ENCODE peak calls at places on chromosomes 2 and 18, in seven cellular contexts. S is nephron progenitor cell; B is stimulated activated CD4-positive, alpha-beta T cell treated with anti-CD3 and anti-CD28 coated beads, Interleukin-1b, Interleukin-23, amount 100 ng/mL, for 4 hours; A is posterior cingulate gyrus; O is WERI-Rb-1; G is type B pancreatic cell; I is activated CD4-positive, alpha-beta T cell treated with anti-CD3 and anti-CD28 coated beads for 4 hours. M is an unnamed sample.

GRCh38 chr2:239953418-239954061 is 71.6 kb downstream of the NDUFA10 start:
- DNase-seq in S (no peak), B (no peak), A (peak; percentile 33), O (peak; percentile 21), G (no peak), I (no peak), M (no peak)

GRCh38 chr2:117935436-117935835 is 78.4 kb downstream of the CCDC93 start:
- DNase-seq in S (no peak), B (no peak), A (no peak), O (peak; percentile 77), G (no peak), I (no peak), M (no peak)

GRCh38 chr2:67565761-67566160 is 168.6 kb downstream of the ETAA1 start:
- DNase-seq in S (no peak), B (no peak), A (no peak), O (no peak), G (no peak), I (no peak), M (no peak)

GRCh38 chr2:68043719-68044498 is 18.9 kb downstream of the C1D start:
- DNase-seq in S (no peak), B (no peak), A (no peak), O (no peak), G (no peak), I (no peak), M (no peak)

GRCh38 chr2:109345653-109346165 is 216.7 kb downstream of the SH3RF3 start:
- DNase-seq in S (no peak), B (no peak), A (no peak), O (no peak), G (no peak), I (no peak), M (no peak)

GRCh38 chr18:2903006-2903405 is 56.2 kb downstream of the EMILIN2 start:
- DNase-seq in S (no peak), B (no peak), A (no peak), O (no peak), G (no peak), I (no peak), M (no peak)

GRCh38 chr18:57698571-57699276 is 77.1 kb upstream of the NARS1 start:
- DNase-seq in S (no peak), B (no peak), A (no peak), O (no peak), G (no peak), I (no peak), M (no peak)

GRCh38 chr18:75293591-75293990 is 83.0 kb downstream of the TSHZ1 start:
- DNase-seq in S (no peak), B (no peak), A (no peak), O (no peak), G (no peak), I (no peak), M (no peak)

GRCh38 chr2:131156452-131157149 is 51.5 kb downstream of the PLEKHB2 start:
- DNase-seq in S (peak; percentile 16), B (no peak), A (no peak), O (no peak), G (no peak), I (peak; percentile 2), M (peak; percentile 50)

GRCh38 chr2:206535587-206535986 is 92.3 kb downstream of the ADAM23 start:
- DNase-seq in S (no peak), B (no peak), A (no peak), O (no peak), G (no peak), I (no peak), M (no peak)

GRCh38 chr2:212595036-212595654 is 56.5 kb upstream of the ERBB4 start:
- DNase-seq in S (no peak), B (no peak), A (no peak), O (no peak), G (no peak), I (no peak), M (no peak)

GRCh38 chr2:13669607-13670006 is 952.9 kb downstream of the TRIB2 start:
- DNase-seq in S (no peak), B (no peak), A (no peak), O (no peak), G (no peak), I (no peak), M (no peak)

GRCh38 chr18:35463050-35463449 is 34.7 kb downstream of the INO80C start:
- DNase-seq in S (no peak), B (no peak), A (no peak), O (no peak), G (no peak), I (no peak), M (no peak)

GRCh38 chr2:26039603-26040367 is 5.9 kb downstream of the RAB10 start:
- DNase-seq in S (no peak), B (no peak), A (no peak), O (no peak), G (no peak), I (no peak), M (no peak)

GRCh38 chr18:71027531-71027930 is 738.7 kb downstream of the SOCS6 start:
- DNase-seq in S (no peak), B (no peak), A (no peak), O (no peak), G (no peak), I (no peak), M (no peak)

GRCh38 chr18:250685-251084 is 17.2 kb downstream of the THOC1 start:
- DNase-seq in S (no peak), B (no peak), A (no peak), O (peak; percentile 31), G (no peak), I (no peak), M (no peak)

GRCh38 chr2:48707466-48707865 is 48.1 kb downstream of the LHCGR start:
- DNase-seq in S (no peak), B (no peak), A (no peak), O (no peak), G (no peak), I (no peak), M (no peak)

GRCh38 chr2:188314314-188315054 is 22.8 kb downstream of the GULP1 start:
- DNase-seq in S (no peak), B (no peak), A (no peak), O (no peak), G (no peak), I (no peak), M (no peak)

GRCh38 chr2:44889118-44889517 is 52.4 kb upstream of the SIX3 start:
- DNase-seq in S (no peak), B (no peak), A (no peak), O (no peak), G (no peak), I (no peak), M (no peak)

M was measured in GM13977.